ENCODE peak calls at places on chromosomes 7 and 10, in eight cellular contexts. P is psoas muscle; Q is CD8-positive, alpha-beta memory T cell; H is hepatocyte; N is left lung; G is SK-N-SH; D is spleen; E is right atrium auricular region. F is an unnamed sample. For H3K36me3 and H3K4me1, the result is how much of the 10 kb centered on the place peaks cover.

GRCh38 chr10:126130291-126130710 is 233.9 kb downstream of the FANK1 start:
- DNase-seq in D (no peak), N (no peak), P (peak), E (peak), Q (no peak), H (no peak), G (no peak), F (no peak)

GRCh38 chr10:6068422-6068821 is 6.3 kb upstream of the IL2RA start:
- DNase-seq in E (no peak), H (no peak), N (peak), G (no peak), Q (peak), P (no peak), D (peak), F (no peak)

GRCh38 chr10:118151461-118151860 is 104.7 kb upstream of the RAB11FIP2 start:
- DNase-seq in N (no peak), G (no peak), Q (no peak), E (no peak), P (no peak), H (peak), D (no peak), F (peak)

GRCh38 chr10:132601567-132601966 is 64.0 kb downstream of the INPP5A start:
- DNase-seq in P (no peak), D (no peak), Q (no peak), H (no peak), G (no peak), E (no peak), N (no peak), F (no peak)

GRCh38 chr10:26422977-26423376 is 15.2 kb upstream of the APBB1IP start:
- DNase-seq in G (no peak), N (no peak), H (no peak), E (no peak), Q (no peak), P (no peak), D (no peak), F (no peak)

GRCh38 chr7:113314594-113314993 is 196.2 kb upstream of the SMIM30 start:
- DNase-seq in H (no peak), E (no peak), Q (no peak), G (no peak), N (no peak), D (no peak), P (no peak), F (no peak)

GRCh38 chr10:119413738-119414611 is 128.5 kb downstream of the RGS10 start:
- DNase-seq in Q (no peak), G (no peak), P (no peak), H (peak), D (no peak), N (no peak), E (no peak), F (no peak)

GRCh38 chr7:55172881-55173609 is 154.2 kb downstream of the EGFR start:
- DNase-seq in N (no peak), P (no peak), G (no peak), H (no peak), E (no peak), Q (no peak), D (no peak), F (no peak)

GRCh38 chr7:116306409-116307048 is 96.2 kb downstream of the TES start:
- DNase-seq in P (no peak), Q (no peak), N (no peak), G (no peak), E (no peak), H (no peak), D (no peak), F (no peak)

GRCh38 chr7:68218461-68218860 is 1221.8 kb downstream of the TYW1 start:
- DNase-seq in E (no peak), Q (no peak), N (no peak), P (no peak), D (peak), G (no peak), H (no peak), F (no peak)

GRCh38 chr7:128234475-128234874 is 6.6 kb upstream of the LEP start:
- DNase-seq in H (no peak), N (no peak), Q (no peak), P (no peak), D (no peak), E (no peak), G (no peak), F (no peak)

GRCh38 chr7:8433477-8434289 is at the start of gene NXPH1:
- DNase-seq in E (no peak), Q (no peak), P (no peak), H (peak), D (peak), G (peak), N (no peak), F (no peak)

GRCh38 chr7:14229047-14229446 is 239.6 kb upstream of the ETV1 start:
- DNase-seq in H (no peak), E (no peak), D (no peak), N (no peak), G (no peak), Q (no peak), P (no peak), F (no peak)

GRCh38 chr10:56646712-56647111 is 285.7 kb upstream of the ZWINT start:
- DNase-seq in E (no peak), P (no peak), Q (no peak), D (peak), H (no peak), N (no peak), G (no peak), F (no peak)

GRCh38 chr7:99210265-99210970 is 2.5 kb upstream of the KPNA7 start:
- DNase-seq in N (no peak), G (no peak), P (no peak), H (peak), E (no peak), Q (no peak), D (no peak), F (peak)

GRCh38 chr7:43463401-43463980 is 119.4 kb upstream of the STK17A start:
- DNase-seq in G (no peak), P (no peak), E (no peak), D (no peak), Q (no peak), H (no peak), N (no peak), F (no peak)

GRCh38 chr10:84590794-84591193 is 262.4 kb downstream of the CCSER2 start:
- DNase-seq in Q (no peak), G (no peak), E (no peak), D (peak), N (no peak), P (no peak), H (no peak), F (no peak)

GRCh38 chr7:26398436-26399308 is 107.0 kb downstream of the SNX10 start:
- DNase-seq in Q (peak), H (peak), P (peak), N (peak), G (peak), E (no peak), D (peak), F (peak)

GRCh38 chr10:93437000-93437945 is 44.9 kb downstream of the MYOF start:
- DNase-seq in E (peak), D (no peak), Q (no peak), N (peak), P (peak), G (no peak), H (peak), F (no peak)

GRCh38 chr7:139852482-139852845 is 23.4 kb downstream of the TBXAS1 start:
- DNase-seq in Q (no peak), H (no peak), N (no peak), G (no peak), D (no peak), P (no peak), E (no peak), F (no peak)

GRCh38 chr7:128053991-128054390 is 22.8 kb upstream of the LRRC4 start:
- DNase-seq in P (no peak), N (no peak), G (no peak), Q (no peak), D (no peak), E (no peak), H (no peak), F (no peak)

GRCh38 chr10:30639946-30640786 is 10.6 kb upstream of the LYZL2 start:
- DNase-seq in N (no peak), E (no peak), G (peak), D (no peak), P (no peak), H (peak), Q (peak), F (peak)

GRCh38 chr7:111485981-111486380 is 76.3 kb downstream of the IMMP2L start:
- DNase-seq in D (no peak), E (no peak), P (no peak), H (no peak), Q (no peak), G (no peak), N (no peak), F (no peak)

GRCh38 chr10:108663551-108663950 is 1259.8 kb downstream of the XPNPEP1 start:
- DNase-seq in Q (no peak), G (no peak), E (no peak), H (no peak), N (no peak), P (no peak), D (no peak), F (no peak)

DNA sequence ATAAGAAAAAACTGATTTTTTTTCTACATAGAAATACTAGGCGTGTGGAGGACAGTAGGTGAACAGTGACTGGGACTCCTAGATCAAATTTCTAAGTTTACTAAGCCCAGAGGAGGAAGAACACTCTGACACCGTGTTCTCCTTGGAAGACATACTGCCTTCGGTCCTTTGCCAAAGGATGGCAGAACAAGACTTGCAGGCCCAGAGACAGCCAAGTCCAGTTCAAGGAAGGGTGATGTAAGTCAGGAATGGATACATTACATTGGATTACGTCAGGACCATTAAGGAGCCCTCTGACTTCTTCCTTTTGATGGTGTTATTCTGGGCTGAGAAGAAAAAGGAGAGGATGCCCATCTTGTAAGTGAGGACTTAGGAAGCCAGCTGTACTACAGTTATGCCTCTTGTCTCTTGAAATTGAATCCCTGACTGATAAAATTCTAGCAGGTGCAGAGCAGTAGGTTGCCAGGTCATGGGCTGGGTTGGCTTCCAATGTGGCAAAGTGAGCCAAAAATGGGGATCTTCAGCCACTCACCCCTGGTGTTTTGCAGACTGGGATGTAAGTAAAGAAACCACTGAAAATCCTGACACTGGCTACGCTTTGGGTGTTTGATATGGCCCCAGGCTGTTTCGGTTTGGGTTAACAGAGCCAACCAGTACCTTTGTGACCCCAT is 45.1 kb downstream of the RELN start:
- DNase-seq in G (no peak), E (no peak), P (no peak), Q (no peak), H (no peak), D (no peak), N (no peak), F (no peak)
- H3K36me3 ChIP-seq in G (under half), E (under half), P (under half), Q (under half), H (under half), D (under half), N (under half), F (under half)

GRCh38 chr10:127923646-127924045 is 16.7 kb downstream of the PTPRE start:
- DNase-seq in N (no peak), H (no peak), P (no peak), D (no peak), E (no peak), Q (no peak), G (peak), F (no peak)

GRCh38 chr10:127922206-127922605 is 15.3 kb downstream of the PTPRE start:
- DNase-seq in G (no peak), Q (no peak), P (no peak), H (no peak), N (no peak), D (no peak), E (no peak), F (no peak)

GRCh38 chr10:127921751-127922140 is 14.8 kb downstream of the PTPRE start:
- DNase-seq in G (no peak), N (no peak), D (no peak), Q (no peak), P (no peak), H (no peak), E (no peak), F (peak)

GRCh38 chr10:127921075-127921750 is 14.3 kb downstream of the PTPRE start:
- DNase-seq in H (no peak), N (no peak), D (no peak), P (no peak), E (no peak), Q (no peak), G (no peak), F (no peak)

DNA sequence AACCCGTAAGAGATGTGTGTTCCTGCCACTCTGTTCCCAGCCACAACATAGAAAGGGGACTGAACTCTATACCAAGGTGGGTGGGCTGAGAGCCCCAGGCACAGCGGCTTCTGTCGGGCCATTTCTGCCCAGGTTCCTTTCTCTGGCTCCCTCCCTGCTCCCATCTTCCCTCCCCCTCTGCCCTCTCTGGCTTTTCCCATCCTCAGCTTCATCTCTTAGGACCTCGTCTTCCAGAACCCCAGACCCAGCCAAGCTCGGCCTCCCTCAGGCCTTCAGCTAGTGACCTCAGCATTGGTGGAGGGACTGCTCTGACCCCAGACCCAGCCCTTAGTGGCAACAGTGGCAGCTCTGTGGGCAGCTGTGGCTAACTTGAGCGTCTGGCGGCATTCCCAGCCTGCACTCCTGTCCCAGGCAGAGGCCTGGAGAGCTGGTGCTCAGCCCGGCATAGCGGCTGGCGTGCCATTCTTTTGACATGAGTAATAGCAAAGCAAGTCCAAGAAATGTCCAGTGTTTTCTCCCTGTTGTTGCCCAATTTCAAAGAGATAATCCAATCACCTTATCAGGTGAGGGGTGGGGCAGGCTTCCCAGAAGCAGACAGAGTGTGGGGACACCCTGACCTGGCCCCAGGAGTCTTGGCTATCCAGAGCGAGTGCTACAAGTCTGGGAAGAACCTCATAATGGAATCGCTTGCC is 15.9 kb downstream of the PTPRE start:
- DNase-seq in H (peak), N (peak), G (peak), Q (no peak), E (peak), P (peak), D (no peak), F (peak)
- H3K4me1 ChIP-seq in H (under half), N (under half), G (under half), Q (under half), E (under half), P (under half), D (half or more), F (under half)

GRCh38 chr7:134939136-134939535 is 47.2 kb upstream of the AGBL3 start:
- DNase-seq in G (no peak), E (no peak), H (no peak), Q (no peak), N (no peak), D (no peak), P (no peak), F (no peak)

GRCh38 chr7:134941947-134942346 is 44.4 kb upstream of the AGBL3 start:
- DNase-seq in H (no peak), D (no peak), Q (no peak), E (no peak), G (no peak), P (no peak), N (no peak), F (no peak)

GRCh38 chr7:134942690-134943466 is 43.4 kb upstream of the AGBL3 start:
- DNase-seq in E (no peak), D (no peak), Q (no peak), N (no peak), G (no peak), P (no peak), H (no peak), F (no peak)

GRCh38 chr7:134941185-134941900 is 45.0 kb upstream of the AGBL3 start:
- DNase-seq in P (no peak), H (peak), E (no peak), Q (no peak), G (no peak), D (no peak), N (no peak), F (no peak)

DNA sequence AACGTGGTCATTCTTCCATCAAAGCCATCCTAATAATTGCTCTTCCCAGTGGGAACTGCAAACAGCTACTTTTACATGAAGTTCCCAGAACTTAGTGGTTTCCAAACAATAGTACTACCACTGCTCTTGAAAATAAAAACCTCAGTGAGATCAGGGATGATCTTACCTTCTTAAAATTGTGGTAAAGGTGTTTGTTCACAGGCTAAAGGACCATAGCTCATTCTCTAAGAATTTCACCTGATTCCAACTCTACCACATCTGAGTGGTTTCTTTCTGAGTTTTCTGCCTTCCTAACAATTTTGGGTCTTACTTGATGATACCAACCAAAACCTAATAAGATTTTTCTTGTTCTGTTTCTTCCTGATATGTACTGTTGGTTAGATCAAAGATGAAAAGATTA is 45.6 kb upstream of the AGBL3 start:
- DNase-seq in P (no peak), H (no peak), D (no peak), N (no peak), G (no peak), E (no peak), Q (no peak), F (no peak)
- H3K36me3 ChIP-seq in P (under half), H (under half), D (under half), N (under half), G (half or more), E (half or more), Q (under half), F (under half)

DNA sequence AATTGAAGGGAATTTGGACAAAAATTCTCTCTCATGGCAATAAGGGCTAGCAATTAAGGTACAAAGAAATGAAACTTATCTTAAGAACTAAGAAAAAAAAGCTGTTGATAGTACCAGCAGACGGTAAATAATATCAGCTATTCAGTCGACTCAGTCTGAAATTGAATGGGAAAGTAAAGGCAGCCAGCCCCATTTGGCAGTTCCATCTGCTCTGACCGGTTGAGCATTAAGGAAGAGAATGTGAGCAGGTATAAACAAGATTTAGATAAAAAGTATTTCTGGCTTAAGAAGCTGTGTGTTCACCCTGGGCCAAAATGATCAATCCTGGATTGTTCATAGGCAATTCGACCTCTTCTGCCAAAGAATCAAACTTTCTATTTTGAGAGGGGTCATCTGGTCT is 154.6 kb upstream of the NPVF start:
- DNase-seq in P (no peak), N (no peak), H (no peak), E (no peak), D (no peak), Q (no peak), G (no peak), F (no peak)
- H3K4me1 ChIP-seq in P (under half), N (under half), H (under half), E (under half), D (under half), Q (under half), G (under half), F (under half)

GRCh38 chr7:2936301-2936700 is 92.2 kb upstream of the GNA12 start:
- DNase-seq in N (peak), E (no peak), D (peak), G (peak), H (no peak), P (no peak), Q (no peak), F (no peak)
- H3K36me3 ChIP-seq in N (under half), E (under half), D (half or more), G (under half), H (under half), P (under half), Q (half or more), F (under half)

GRCh38 chr10:98636921-98637329 is 190.2 kb upstream of the HPS1 start:
- DNase-seq in Q (no peak), D (no peak), E (no peak), N (no peak), P (no peak), G (no peak), H (no peak), F (no peak)
- H3K4me1 ChIP-seq in Q (under half), D (under half), E (under half), N (under half), P (under half), G (under half), H (under half), F (under half)

DNA sequence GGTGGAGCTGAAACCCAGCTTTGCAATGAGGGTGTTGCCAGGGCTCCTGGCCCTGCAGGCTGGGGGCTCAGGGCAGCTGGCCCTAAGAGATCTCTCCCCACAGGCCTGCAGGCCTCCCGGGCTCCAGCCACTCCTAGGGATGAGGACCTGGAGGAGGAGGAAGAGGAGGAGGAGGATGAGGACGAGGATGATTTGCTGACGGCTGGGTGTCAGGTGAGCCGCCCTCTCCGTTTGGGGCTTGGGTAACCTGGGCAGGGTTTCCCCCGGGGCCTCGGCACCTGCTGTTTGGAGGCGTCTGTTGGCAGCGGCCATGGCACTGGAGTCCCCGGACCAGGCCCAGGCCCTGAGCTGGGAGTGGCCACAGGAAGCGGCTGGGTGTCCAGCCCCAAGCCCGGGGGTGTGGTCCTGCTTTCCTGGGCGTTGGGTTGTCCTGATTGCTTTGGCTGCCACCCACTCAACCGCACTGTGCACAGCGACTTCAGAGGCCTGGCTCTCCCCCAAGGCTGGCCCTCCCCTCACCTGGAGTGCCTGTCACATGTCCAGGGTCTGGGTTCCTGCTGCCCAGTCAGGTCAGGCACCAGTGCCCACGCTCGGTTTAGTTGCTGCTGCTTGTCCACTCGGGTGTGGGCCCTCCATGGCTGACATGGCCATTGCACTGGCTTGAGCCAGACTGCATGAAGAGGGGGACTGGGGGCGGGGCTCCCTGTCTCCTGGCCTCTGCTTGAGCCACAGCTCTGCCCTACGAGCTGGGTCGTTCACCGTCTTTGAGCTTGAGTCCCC is 5.9 kb downstream of the ZNF316 start:
- DNase-seq in G (no peak), P (no peak), Q (no peak), D (no peak), H (no peak), E (no peak), N (no peak), F (no peak)
- H3K36me3 ChIP-seq in G (half or more), P (half or more), Q (under half), D (half or more), H (under half), E (half or more), N (half or more), F (under half)

GRCh38 chr10:104334561-104334960 is 3.7 kb downstream of the ITPRIP start:
- DNase-seq in N (no peak), H (no peak), G (no peak), P (no peak), D (peak), Q (no peak), E (peak), F (no peak)
- H3K4me1 ChIP-seq in N (under half), H (under half), G (half or more), P (half or more), D (half or more), Q (half or more), E (under half), F (under half)